ENCODE peak calls at places on chromosomes 6 and 20, in seven cellular contexts. U is HepG2, E is heart right ventricle, V is spleen, R is astrocyte, X is cardiac muscle cell, G is Panc1. B is an unnamed sample.

GRCh38 chr6:167761794-167762258 is 64.9 kb upstream of the AFDN start:
- DNase-seq in U (peak), E (no peak), V (peak), R (no peak), X (peak), G (no peak), B (no peak)

GRCh38 chr6:14758421-14759043 is 487.3 kb upstream of the JARID2 start:
- DNase-seq in U (no peak), E (no peak), V (no peak), R (peak), X (no peak), G (no peak), B (no peak)

GRCh38 chr20:17614812-17615644 is 45.2 kb downstream of the DSTN start:
- DNase-seq in U (no peak), E (no peak), V (peak), R (no peak), X (no peak), G (no peak), B (peak)

GRCh38 chr6:127459231-127459641 is at the start of gene KIAA0408:
- DNase-seq in U (no peak), E (peak), V (no peak), R (peak), X (peak), G (no peak), B (peak)

GRCh38 chr6:31354248-31354647 is 2.7 kb downstream of the HLA-B start:
- DNase-seq in U (no peak), E (no peak), V (no peak), R (no peak), X (no peak), G (no peak), B (no peak)

GRCh38 chr6:31190488-31190887 is 20.0 kb upstream of the POU5F1 start:
- DNase-seq in U (no peak), E (no peak), V (no peak), R (no peak), X (no peak), G (no peak), B (no peak)

GRCh38 chr6:159819932-159820640 is 20.0 kb downstream of the PNLDC1 start:
- DNase-seq in U (no peak), E (no peak), V (peak), R (no peak), X (no peak), G (no peak), B (no peak)

GRCh38 chr6:159399953-159400352 is 230.8 kb downstream of the FNDC1 start:
- DNase-seq in U (no peak), E (no peak), V (no peak), R (no peak), X (no peak), G (no peak), B (no peak)

GRCh38 chr6:157461000-157461915 is 80.3 kb downstream of the ZDHHC14 start:
- DNase-seq in U (peak), E (no peak), V (no peak), R (peak), X (peak), G (no peak), B (no peak)

GRCh38 chr20:51934301-51935002 is 132.1 kb upstream of the SALL4 start:
- DNase-seq in U (no peak), E (no peak), V (no peak), R (no peak), X (no peak), G (no peak), B (no peak)

GRCh38 chr6:142943746-142944125 is 1.2 kb downstream of the HIVEP2 start:
- DNase-seq in U (peak), E (no peak), V (peak), R (peak), X (peak), G (no peak), B (no peak)

GRCh38 chr6:167855825-167856425 is 29.2 kb downstream of the AFDN start:
- DNase-seq in U (peak), E (no peak), V (no peak), R (peak), X (peak), G (peak), B (no peak)

GRCh38 chr20:51373713-51374481 is 168.6 kb downstream of the NFATC2 start:
- DNase-seq in U (no peak), E (peak), V (peak), R (peak), X (peak), G (no peak), B (peak)

GRCh38 chr20:23820493-23820892 is 6.0 kb downstream of the CST2 start:
- DNase-seq in U (no peak), E (no peak), V (no peak), R (no peak), X (no peak), G (no peak), B (no peak)

GRCh38 chr20:57179265-57179664 is 87.2 kb downstream of the BMP7 start:
- DNase-seq in U (no peak), E (no peak), V (no peak), R (no peak), X (no peak), G (no peak), B (no peak)

GRCh38 chr6:43628392-43629103 is 516 bp downstream of the GTPBP2 start:
- DNase-seq in U (peak), E (no peak), V (no peak), R (peak), X (peak), G (no peak), B (no peak)

GRCh38 chr20:341682-342081 is 5.2 kb upstream of the NRSN2 start:
- DNase-seq in U (peak), E (no peak), V (no peak), R (peak), X (peak), G (peak), B (no peak)

GRCh38 chr6:138086573-138087196 is 20.5 kb downstream of the PERP start:
- DNase-seq in U (peak), E (no peak), V (no peak), R (peak), X (no peak), G (peak), B (no peak)

GRCh38 chr6:14776307-14776706 is 469.6 kb upstream of the JARID2 start:
- DNase-seq in U (no peak), E (no peak), V (no peak), R (no peak), X (no peak), G (no peak), B (no peak)

DNA sequence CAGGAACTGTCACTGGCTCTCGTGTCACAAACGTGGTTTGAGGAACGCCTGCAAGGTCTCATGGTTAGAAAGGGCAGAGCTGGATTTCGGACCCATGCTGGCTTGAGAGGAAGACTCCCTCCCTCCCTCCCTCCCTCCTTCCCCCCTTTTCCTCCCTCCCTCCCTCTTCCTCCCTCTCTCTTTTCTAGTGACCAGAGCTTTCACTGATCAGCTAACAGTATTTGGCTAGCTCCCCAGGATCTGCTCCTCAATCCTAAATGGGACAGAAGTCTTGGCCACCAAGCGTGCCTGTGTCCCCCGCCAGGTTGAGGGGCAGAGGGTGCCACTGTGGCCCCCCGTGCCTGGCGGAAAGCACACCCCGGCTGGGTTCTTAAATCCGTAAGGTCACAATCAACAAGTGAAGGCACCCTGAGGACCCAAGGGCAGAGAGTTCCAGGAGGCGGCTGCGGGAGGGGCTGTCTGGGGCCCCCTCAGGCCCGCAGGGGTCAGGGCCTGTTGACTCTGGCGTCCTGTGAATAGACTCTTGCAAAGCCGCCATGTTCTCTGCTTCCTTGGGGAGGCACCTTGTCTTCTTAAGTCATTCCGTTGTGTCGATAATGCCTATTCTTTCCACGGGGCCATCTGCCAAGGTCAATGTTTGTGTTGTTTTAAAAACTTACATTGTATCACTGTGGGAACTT is 38.9 kb upstream of the STX16 start:
- DNase-seq in U (no peak), E (no peak), V (peak), R (peak), X (peak), G (no peak), B (no peak)
- H3K27ac ChIP-seq in U (no peak), E (no peak), V (no peak), R (no peak), X (no peak), G (no peak), B (peak)

DNA sequence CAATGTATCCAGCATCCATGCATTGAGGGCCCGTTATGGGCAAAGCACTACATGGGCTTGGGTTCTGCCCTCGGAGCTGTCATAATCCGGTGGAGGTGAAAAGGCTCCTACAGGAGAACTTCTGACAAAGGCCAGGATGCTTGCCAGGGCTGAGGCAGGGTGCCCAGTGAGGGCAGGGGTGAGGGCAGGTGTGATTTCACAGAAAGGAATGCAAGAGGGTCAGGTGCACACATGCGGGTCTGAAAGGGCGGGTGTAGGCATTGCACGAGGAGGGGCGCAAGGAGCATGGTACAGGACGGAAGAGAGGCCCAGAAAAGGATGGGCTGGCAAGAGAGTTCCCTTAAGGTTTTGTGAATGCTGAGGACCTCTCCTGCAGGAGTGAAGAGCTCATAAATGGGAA is 348.0 kb downstream of the BTBD3 start:
- DNase-seq in U (no peak), E (no peak), V (no peak), R (no peak), X (no peak), G (no peak), B (no peak)
- TF ChIP-seq CTCF in U (no peak), E (no peak), V (no peak), R (no peak), X (no peak), G (no peak), B (no peak)

GRCh38 chr6:53310751-53311585 is 37.8 kb downstream of the ELOVL5 start:
- DNase-seq in U (no peak), E (no peak), V (no peak), R (no peak), X (no peak), G (no peak), B (no peak)

GRCh38 chr6:53312355-53312754 is 36.4 kb downstream of the ELOVL5 start:
- DNase-seq in U (no peak), E (no peak), V (no peak), R (no peak), X (no peak), G (no peak), B (no peak)

GRCh38 chr6:53309059-53309896 is 39.5 kb downstream of the ELOVL5 start:
- DNase-seq in U (peak), E (no peak), V (no peak), R (peak), X (peak), G (no peak), B (no peak)

GRCh38 chr6:53309897-53310291 is 38.9 kb downstream of the ELOVL5 start:
- DNase-seq in U (no peak), E (no peak), V (no peak), R (no peak), X (no peak), G (no peak), B (no peak)

DNA sequence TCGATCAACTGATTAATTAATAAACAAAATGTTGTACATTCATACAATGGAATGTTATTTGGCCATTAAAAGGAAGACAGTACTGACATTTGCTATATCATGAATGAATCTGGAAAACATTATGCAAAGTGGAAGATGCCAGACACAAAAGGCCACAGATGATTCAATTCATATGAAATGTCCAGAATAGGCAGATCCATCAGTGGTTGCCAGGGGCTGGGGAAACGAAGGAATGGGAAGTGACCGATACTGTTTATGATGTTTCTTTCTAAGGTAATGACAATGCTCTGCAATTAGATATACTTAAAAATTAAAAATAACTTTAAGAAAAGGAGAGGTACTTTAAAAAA is 37.2 kb downstream of the ELOVL5 start:
- DNase-seq in U (no peak), E (no peak), V (no peak), R (no peak), X (no peak), G (no peak), B (no peak)
- H3K27ac ChIP-seq in U (no peak), E (no peak), V (no peak), R (no peak), X (no peak), G (peak), B (no peak)

GRCh38 chr6:39452306-39452705 is 129.8 kb upstream of the KCNK16 start:
- DNase-seq in U (no peak), E (no peak), V (no peak), R (peak), X (peak), G (no peak), B (no peak)
- TF ChIP-seq CTCF in U (no peak), E (no peak), V (no peak), R (no peak), X (no peak), G (no peak), B (no peak)

GRCh38 chr20:9102456-9102855 is 33.6 kb downstream of the PLCB4 start:
- DNase-seq in U (no peak), E (no peak), V (no peak), R (no peak), X (no peak), G (no peak), B (no peak)

GRCh38 chr20:9100721-9101120 is 31.8 kb downstream of the PLCB4 start:
- DNase-seq in U (no peak), E (no peak), V (no peak), R (no peak), X (no peak), G (no peak), B (no peak)

GRCh38 chr20:9099372-9099771 is 30.5 kb downstream of the PLCB4 start:
- DNase-seq in U (no peak), E (no peak), V (no peak), R (no peak), X (no peak), G (no peak), B (no peak)

DNA sequence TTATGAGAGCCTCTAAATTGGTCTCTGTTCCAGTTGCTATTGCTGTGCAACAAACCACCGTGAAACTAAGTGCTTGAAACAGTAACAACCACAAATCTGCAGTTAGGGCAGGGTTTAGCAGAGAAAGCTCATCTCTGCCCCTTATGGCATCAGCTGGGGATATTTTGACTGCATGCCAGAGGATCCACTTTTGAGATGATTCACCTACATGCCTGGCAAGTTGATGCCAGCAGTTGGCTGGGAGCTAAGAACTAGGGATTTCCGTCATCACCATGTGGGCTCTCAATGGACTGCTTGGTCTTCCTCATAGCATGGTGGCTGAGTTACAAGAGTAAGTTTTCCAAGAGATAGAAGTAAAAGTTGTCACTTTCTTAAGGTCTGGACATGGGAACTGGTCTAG is 35.1 kb downstream of the PLCB4 start:
- DNase-seq in U (no peak), E (no peak), V (no peak), R (no peak), X (no peak), G (no peak), B (no peak)
- H3K27ac ChIP-seq in U (no peak), E (no peak), V (no peak), R (no peak), X (no peak), G (no peak), B (no peak)

DNA sequence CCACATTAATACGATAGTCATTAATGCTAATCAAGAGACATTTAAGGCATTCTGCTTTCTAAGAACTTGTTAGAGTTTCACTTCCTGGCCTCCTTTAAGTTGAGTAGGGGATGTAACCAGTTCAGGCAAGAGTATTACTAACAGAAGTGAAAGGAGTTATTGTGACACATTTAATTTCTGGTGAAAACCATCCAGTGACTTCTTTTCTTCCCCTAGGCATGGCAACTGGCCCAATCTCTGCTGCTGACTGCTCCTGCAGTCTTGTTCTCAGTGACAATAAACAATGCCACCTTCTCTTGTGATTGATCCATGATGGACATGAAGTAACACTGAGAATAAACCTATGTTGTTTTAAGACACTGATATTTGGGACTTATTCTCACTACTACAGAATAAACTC is 130.9 kb upstream of the DEFB112 start:
- DNase-seq in U (no peak), E (no peak), V (no peak), R (no peak), X (no peak), G (no peak), B (no peak)
- TF ChIP-seq CTCF in U (no peak), E (no peak), V (no peak), R (no peak), X (no peak), G (no peak), B (no peak)

DNA sequence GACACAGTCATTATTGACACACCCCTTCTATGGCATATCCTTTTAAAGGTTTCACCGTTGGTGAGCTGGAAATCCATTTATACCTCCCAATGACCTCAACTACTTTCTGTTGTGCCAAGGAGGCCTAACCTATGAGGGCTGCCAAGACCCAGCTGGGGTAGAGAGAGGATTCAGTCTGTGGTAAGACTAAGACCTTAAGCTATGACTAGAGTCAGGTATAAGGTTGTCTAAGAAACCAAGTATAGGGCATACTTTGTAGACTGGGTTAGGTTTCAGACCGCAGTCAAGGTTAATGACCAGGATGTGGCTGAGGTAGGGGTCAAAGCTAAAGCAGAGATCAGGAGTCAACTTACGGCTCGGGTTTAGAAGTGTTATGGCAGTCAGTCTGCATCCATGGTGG is 641.2 kb upstream of the CHD6 start:
- DNase-seq in U (no peak), E (no peak), V (no peak), R (no peak), X (no peak), G (no peak), B (no peak)
- H3K27ac ChIP-seq in U (no peak), E (no peak), V (no peak), R (no peak), X (no peak), G (no peak), B (no peak)

B was measured in right atrium auricular region.